ENCODE peak calls at places on chromosome 13, in four cellular contexts. L is HepG2, P is A549, A is K562. C is an unnamed sample.

GRCh38 chr13:44955421-44955820 is 33.9 kb downstream of the NUFIP1 start:
- DNase-seq in L (no peak), P (no peak), A (no peak), C (no peak)

GRCh38 chr13:73827434-73827833 is 306.8 kb downstream of the KLF12 start:
- DNase-seq in L (no peak), P (no peak), A (no peak), C (no peak)

GRCh38 chr13:49560270-49561063 is 24.9 kb downstream of the RCBTB1 start:
- DNase-seq in L (peak; percentile 68), P (peak; percentile 9), A (peak; percentile 8), C (peak; percentile 27)

GRCh38 chr13:109191422-109191821 is 562.0 kb downstream of the MYO16 start:
- DNase-seq in L (no peak), P (no peak), A (no peak), C (no peak)

GRCh38 chr13:33381906-33382305 is 96.4 kb upstream of the STARD13 start:
- DNase-seq in L (no peak), P (no peak), A (no peak), C (no peak)

GRCh38 chr13:66399873-66400272 is 830.3 kb downstream of the PCDH9 start:
- DNase-seq in L (no peak), P (no peak), A (no peak), C (no peak)

GRCh38 chr13:82206241-82206640 is 1676.0 kb downstream of the SLITRK1 start:
- DNase-seq in L (no peak), P (no peak), A (no peak), C (no peak)

GRCh38 chr13:30158774-30159445 is 148.4 kb downstream of the KATNAL1 start:
- DNase-seq in L (no peak), P (no peak), A (no peak), C (no peak)

GRCh38 chr13:27375686-27376326 is 48.6 kb upstream of the GTF3A start:
- DNase-seq in L (peak; percentile 47), P (peak; percentile 62), A (peak; percentile 66), C (peak; percentile 85)

DNA sequence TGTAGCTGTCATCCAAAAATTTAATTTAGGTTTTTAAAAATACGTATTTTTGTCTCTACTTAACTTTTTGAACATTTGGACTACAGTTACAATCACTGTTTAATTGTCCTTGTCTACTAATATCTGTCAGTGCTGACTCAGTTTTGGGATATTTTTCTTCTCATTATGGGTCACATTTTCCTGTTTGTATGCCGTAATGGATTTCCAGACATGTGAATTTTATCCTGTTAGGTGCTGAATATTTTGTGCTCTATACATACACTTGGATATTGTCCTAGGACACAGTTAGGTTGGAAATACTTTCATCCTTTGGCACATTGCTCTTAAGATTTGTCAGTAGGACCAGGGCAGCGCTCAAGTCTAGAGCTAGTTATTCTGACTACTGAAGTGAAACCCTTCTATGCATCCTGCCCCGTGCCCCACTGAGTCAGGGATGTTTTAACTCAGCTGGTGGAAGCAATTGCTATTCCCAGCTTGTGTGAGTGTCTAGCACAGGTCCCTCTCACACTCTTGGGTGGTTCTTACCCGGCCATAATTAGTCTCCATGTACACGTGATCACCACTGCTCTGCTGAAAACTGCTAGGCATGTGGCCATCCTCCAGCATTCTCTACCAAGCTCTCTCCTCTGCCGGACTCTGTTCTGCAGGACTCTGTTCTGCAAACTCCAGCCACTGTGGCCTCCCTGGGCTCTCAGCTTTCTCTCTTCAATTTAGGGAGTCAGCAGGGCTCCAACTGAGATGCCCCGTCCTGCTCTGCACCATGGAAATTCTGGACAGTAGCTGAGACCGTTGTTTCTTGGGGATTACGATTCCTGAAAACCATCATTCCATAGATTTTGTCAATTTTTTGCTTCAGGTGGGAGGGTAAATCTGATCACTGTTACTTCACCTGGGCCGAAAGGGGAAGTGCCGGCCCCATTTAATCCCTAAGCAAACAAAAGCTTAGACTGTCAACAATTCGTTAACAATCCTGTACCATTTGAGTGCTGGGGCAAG is 11.1 kb downstream of the PROZ start:
- DNase-seq in L (peak; percentile 83), P (no peak), A (no peak), C (no peak)
- TF ChIP-seq NR3C1 in L (no peak), P (no peak), A (no peak), C (no peak)

DNA sequence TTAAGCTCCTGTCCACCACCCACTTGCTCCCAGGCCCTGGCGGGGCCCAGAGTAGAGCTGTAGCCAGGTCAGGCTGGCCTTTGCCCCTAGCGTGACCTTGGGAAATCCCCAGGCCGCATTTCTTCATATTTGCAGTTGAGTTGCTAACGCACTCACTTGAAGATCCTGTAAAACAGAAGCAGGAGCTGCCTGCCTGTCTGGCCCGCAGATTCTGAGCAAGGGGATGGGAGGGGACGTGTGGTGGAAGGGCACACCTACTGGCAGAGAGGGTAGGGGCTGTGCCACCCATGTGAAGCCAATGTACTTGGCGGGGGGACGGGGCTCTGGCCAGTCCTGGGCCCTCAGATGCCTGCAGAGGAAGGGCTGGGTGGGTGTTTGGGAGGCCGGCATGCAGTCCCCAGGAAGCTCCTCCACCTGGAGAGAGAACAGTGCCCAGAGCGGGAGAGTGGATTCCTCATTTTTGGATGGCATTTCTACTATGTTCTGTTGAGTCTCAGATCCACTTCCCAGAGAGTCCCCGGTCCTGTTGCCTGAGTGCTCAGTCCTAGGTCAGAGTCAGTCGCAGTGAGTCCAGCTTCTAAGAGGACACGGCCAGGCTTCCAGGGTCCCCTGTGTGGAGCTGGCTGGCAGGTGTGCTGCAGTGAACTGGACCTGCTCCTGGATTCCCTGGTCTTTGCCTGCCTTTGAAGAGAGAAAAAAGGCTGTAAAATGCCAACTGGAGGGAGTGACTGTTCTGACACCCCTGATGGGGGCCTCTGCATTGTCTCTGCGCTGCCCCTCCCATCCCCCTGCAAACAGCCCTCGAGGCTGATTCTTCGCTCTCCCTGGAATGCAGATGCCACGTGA is 62.9 kb downstream of the GGACT start:
- DNase-seq in L (peak; percentile 59), P (no peak), A (no peak), C (no peak)
- TF ChIP-seq NR3C1 in L (no peak), P (no peak), A (no peak), C (no peak)

GRCh38 chr13:72412481-72412880 is 314.9 kb downstream of the MZT1 start:
- DNase-seq in L (no peak), P (no peak), A (no peak), C (no peak)
- TF ChIP-seq NR3C1 in L (no peak), P (no peak), A (no peak), C (no peak)

GRCh38 chr13:57409121-57409520 is 222.4 kb upstream of the PCDH17 start:
- DNase-seq in L (no peak), P (no peak), A (no peak), C (no peak)
- TF ChIP-seq NR3C1 in L (no peak), P (no peak), A (no peak), C (no peak)

GRCh38 chr13:20585371-20585770 is 18.4 kb downstream of the IFT88 start:
- DNase-seq in L (no peak), P (no peak), A (no peak), C (no peak)

GRCh38 chr13:20588529-20589110 is 21.7 kb downstream of the IFT88 start:
- DNase-seq in L (no peak), P (no peak), A (peak; percentile 5), C (no peak)

GRCh38 chr13:20594276-20594675 is 27.3 kb downstream of the IFT88 start:
- DNase-seq in L (no peak), P (no peak), A (no peak), C (no peak)

GRCh38 chr13:20590568-20590967 is 23.6 kb downstream of the IFT88 start:
- DNase-seq in L (no peak), P (no peak), A (no peak), C (no peak)
- TF ChIP-seq NR3C1 in L (no peak), P (no peak), A (no peak), C (no peak)

DNA sequence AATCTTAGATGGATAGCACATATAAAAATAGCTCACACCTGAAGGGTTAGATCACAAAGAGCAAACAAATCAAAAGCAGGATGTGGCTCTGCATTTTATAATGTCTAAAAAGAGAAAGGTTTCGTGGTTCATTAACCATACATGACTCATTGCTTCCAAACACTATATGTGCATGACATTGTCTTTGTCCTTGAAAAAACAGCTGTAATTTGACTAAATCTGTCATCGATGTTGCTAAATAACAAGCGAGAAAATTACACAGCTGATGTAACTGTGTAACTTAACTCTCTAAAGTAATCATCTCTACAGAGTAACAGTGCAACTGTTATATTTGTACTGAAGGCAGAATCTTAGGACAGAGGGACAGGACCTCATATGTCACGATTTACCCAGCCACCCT is 383.1 kb upstream of the GPC6 start:
- DNase-seq in L (no peak), P (no peak), A (no peak), C (no peak)
- TF ChIP-seq NR3C1 in L (no peak), P (no peak), A (no peak), C (no peak)

C was measured in WTC11.